ENCODE peak calls at places on chromosomes 5 and 9, in five cellular contexts. One of them, this sample, is unnamed.

GRCh38 chr9:33453286-33453882 is 6.0 kb upstream of the AQP3 start:
- DNase-seq in right lobe of liver: no peak
- DNase-seq in IMR-90: no peak
- DNase-seq in GM23338: no peak
- DNase-seq in foreskin fibroblast: no peak
- DNase-seq in this sample: no peak

GRCh38 chr5:171562822-171563221 is 143.4 kb downstream of the FGF18 start:
- DNase-seq in foreskin fibroblast: no peak
- DNase-seq in GM23338: no peak
- DNase-seq in right lobe of liver: no peak
- DNase-seq in IMR-90: peak
- DNase-seq in this sample: no peak

GRCh38 chr5:33810491-33811120 is 81.2 kb downstream of the ADAMTS12 start:
- DNase-seq in IMR-90: peak
- DNase-seq in right lobe of liver: no peak
- DNase-seq in GM23338: no peak
- DNase-seq in foreskin fibroblast: peak
- DNase-seq in this sample: no peak

GRCh38 chr9:108412755-108413154 is 443.0 kb downstream of the ACTL7B start:
- DNase-seq in GM23338: peak
- DNase-seq in right lobe of liver: no peak
- DNase-seq in IMR-90: peak
- DNase-seq in foreskin fibroblast: no peak
- DNase-seq in this sample: no peak

GRCh38 chr9:72464819-72465218 is 56.6 kb upstream of the TMC1 start:
- DNase-seq in foreskin fibroblast: no peak
- DNase-seq in right lobe of liver: no peak
- DNase-seq in IMR-90: no peak
- DNase-seq in GM23338: no peak
- DNase-seq in this sample: no peak

GRCh38 chr5:135985946-135986345 is 31.2 kb upstream of the LECT2 start:
- DNase-seq in right lobe of liver: no peak
- DNase-seq in GM23338: no peak
- DNase-seq in foreskin fibroblast: no peak
- DNase-seq in IMR-90: no peak
- DNase-seq in this sample: no peak

GRCh38 chr5:169173372-169173771 is 127.6 kb downstream of the SLIT3 start:
- DNase-seq in foreskin fibroblast: no peak
- DNase-seq in right lobe of liver: no peak
- DNase-seq in GM23338: no peak
- DNase-seq in IMR-90: no peak
- DNase-seq in this sample: no peak

GRCh38 chr5:159906957-159907356 is 9.3 kb upstream of the ADRA1B start:
- DNase-seq in IMR-90: no peak
- DNase-seq in foreskin fibroblast: no peak
- DNase-seq in right lobe of liver: no peak
- DNase-seq in GM23338: no peak
- DNase-seq in this sample: no peak

GRCh38 chr5:168931638-168932345 is 352.6 kb upstream of the PANK3 start:
- DNase-seq in right lobe of liver: no peak
- DNase-seq in foreskin fibroblast: peak
- DNase-seq in IMR-90: no peak
- DNase-seq in GM23338: no peak
- DNase-seq in this sample: no peak

GRCh38 chr9:87601595-87601994 is 103.9 kb downstream of the DAPK1 start:
- DNase-seq in IMR-90: no peak
- DNase-seq in right lobe of liver: no peak
- DNase-seq in GM23338: no peak
- DNase-seq in foreskin fibroblast: no peak
- DNase-seq in this sample: no peak

GRCh38 chr5:43152946-43153345 is 32.2 kb downstream of the ZNF131 start:
- DNase-seq in right lobe of liver: no peak
- DNase-seq in IMR-90: peak
- DNase-seq in foreskin fibroblast: peak
- DNase-seq in GM23338: no peak
- DNase-seq in this sample: no peak

GRCh38 chr9:83238871-83239624 is 176.1 kb upstream of the RASEF start:
- DNase-seq in right lobe of liver: no peak
- DNase-seq in foreskin fibroblast: no peak
- DNase-seq in IMR-90: no peak
- DNase-seq in GM23338: no peak
- DNase-seq in this sample: no peak

GRCh38 chr9:128657344-128657704 is 677 bp upstream of the DYNC2I2 start:
- DNase-seq in GM23338: no peak
- DNase-seq in right lobe of liver: no peak
- DNase-seq in IMR-90: no peak
- DNase-seq in foreskin fibroblast: no peak
- DNase-seq in this sample: no peak

GRCh38 chr5:74206571-74207550 is 433.7 kb downstream of the ENC1 start:
- DNase-seq in IMR-90: peak
- DNase-seq in right lobe of liver: no peak
- DNase-seq in GM23338: peak
- DNase-seq in foreskin fibroblast: peak
- DNase-seq in this sample: no peak

GRCh38 chr5:142684508-142685031 is 1.3 kb downstream of the FGF1 start:
- DNase-seq in right lobe of liver: no peak
- DNase-seq in foreskin fibroblast: no peak
- DNase-seq in GM23338: peak
- DNase-seq in IMR-90: peak
- DNase-seq in this sample: peak

GRCh38 chr9:112338561-112338960 is 5.1 kb upstream of the PTBP3 start:
- DNase-seq in IMR-90: peak
- DNase-seq in foreskin fibroblast: peak
- DNase-seq in right lobe of liver: no peak
- DNase-seq in GM23338: no peak
- DNase-seq in this sample: no peak

GRCh38 chr9:31210982-31211570 is 1173.4 kb upstream of the ACO1 start:
- DNase-seq in IMR-90: no peak
- DNase-seq in foreskin fibroblast: no peak
- DNase-seq in GM23338: peak
- DNase-seq in right lobe of liver: no peak
- DNase-seq in this sample: no peak

GRCh38 chr5:175714686-175715085 is 56.8 kb downstream of the HRH2 start:
- DNase-seq in IMR-90: no peak
- DNase-seq in foreskin fibroblast: no peak
- DNase-seq in right lobe of liver: peak
- DNase-seq in GM23338: no peak
- DNase-seq in this sample: no peak

GRCh38 chr5:17308326-17309065 is 91.1 kb downstream of the BASP1 start:
- DNase-seq in GM23338: no peak
- DNase-seq in foreskin fibroblast: no peak
- DNase-seq in IMR-90: no peak
- DNase-seq in right lobe of liver: no peak
- DNase-seq in this sample: no peak

GRCh38 chr5:14510156-14510734 is 71.3 kb upstream of the OTULINL start:
- DNase-seq in GM23338: no peak
- DNase-seq in right lobe of liver: no peak
- DNase-seq in IMR-90: no peak
- DNase-seq in foreskin fibroblast: peak
- DNase-seq in this sample: no peak

GRCh38 chr5:115147052-115147451 is 22.7 kb downstream of the TRIM36 start:
- DNase-seq in foreskin fibroblast: no peak
- DNase-seq in GM23338: no peak
- DNase-seq in right lobe of liver: no peak
- DNase-seq in IMR-90: no peak
- DNase-seq in this sample: no peak

GRCh38 chr9:130871395-130872057 is 25.1 kb downstream of the QRFP start:
- DNase-seq in IMR-90: no peak
- DNase-seq in GM23338: no peak
- DNase-seq in foreskin fibroblast: no peak
- DNase-seq in right lobe of liver: peak
- DNase-seq in this sample: no peak

GRCh38 chr5:115461506-115462290 is 82.9 kb downstream of the FEM1C start:
- DNase-seq in GM23338: no peak
- DNase-seq in IMR-90: peak
- DNase-seq in right lobe of liver: no peak
- DNase-seq in foreskin fibroblast: peak
- DNase-seq in this sample: no peak

GRCh38 chr5:177129206-177129605 is 4.4 kb upstream of the NSD1 start:
- DNase-seq in GM23338: no peak
- DNase-seq in IMR-90: no peak
- DNase-seq in right lobe of liver: no peak
- DNase-seq in foreskin fibroblast: no peak
- DNase-seq in this sample: no peak

GRCh38 chr5:38316544-38317224 is 58.3 kb downstream of the EGFLAM start:
- DNase-seq in foreskin fibroblast: peak
- DNase-seq in GM23338: no peak
- DNase-seq in right lobe of liver: no peak
- DNase-seq in IMR-90: peak
- DNase-seq in this sample: no peak

GRCh38 chr9:107276966-107277710 is 5.9 kb upstream of the RAD23B start:
- DNase-seq in IMR-90: peak
- DNase-seq in right lobe of liver: no peak
- DNase-seq in GM23338: no peak
- DNase-seq in foreskin fibroblast: no peak
- DNase-seq in this sample: no peak

GRCh38 chr5:131393498-131393968 is 129.7 kb downstream of the CDC42SE2 start:
- DNase-seq in foreskin fibroblast: no peak
- DNase-seq in GM23338: no peak
- DNase-seq in IMR-90: no peak
- DNase-seq in right lobe of liver: no peak
- DNase-seq in this sample: no peak

DNA sequence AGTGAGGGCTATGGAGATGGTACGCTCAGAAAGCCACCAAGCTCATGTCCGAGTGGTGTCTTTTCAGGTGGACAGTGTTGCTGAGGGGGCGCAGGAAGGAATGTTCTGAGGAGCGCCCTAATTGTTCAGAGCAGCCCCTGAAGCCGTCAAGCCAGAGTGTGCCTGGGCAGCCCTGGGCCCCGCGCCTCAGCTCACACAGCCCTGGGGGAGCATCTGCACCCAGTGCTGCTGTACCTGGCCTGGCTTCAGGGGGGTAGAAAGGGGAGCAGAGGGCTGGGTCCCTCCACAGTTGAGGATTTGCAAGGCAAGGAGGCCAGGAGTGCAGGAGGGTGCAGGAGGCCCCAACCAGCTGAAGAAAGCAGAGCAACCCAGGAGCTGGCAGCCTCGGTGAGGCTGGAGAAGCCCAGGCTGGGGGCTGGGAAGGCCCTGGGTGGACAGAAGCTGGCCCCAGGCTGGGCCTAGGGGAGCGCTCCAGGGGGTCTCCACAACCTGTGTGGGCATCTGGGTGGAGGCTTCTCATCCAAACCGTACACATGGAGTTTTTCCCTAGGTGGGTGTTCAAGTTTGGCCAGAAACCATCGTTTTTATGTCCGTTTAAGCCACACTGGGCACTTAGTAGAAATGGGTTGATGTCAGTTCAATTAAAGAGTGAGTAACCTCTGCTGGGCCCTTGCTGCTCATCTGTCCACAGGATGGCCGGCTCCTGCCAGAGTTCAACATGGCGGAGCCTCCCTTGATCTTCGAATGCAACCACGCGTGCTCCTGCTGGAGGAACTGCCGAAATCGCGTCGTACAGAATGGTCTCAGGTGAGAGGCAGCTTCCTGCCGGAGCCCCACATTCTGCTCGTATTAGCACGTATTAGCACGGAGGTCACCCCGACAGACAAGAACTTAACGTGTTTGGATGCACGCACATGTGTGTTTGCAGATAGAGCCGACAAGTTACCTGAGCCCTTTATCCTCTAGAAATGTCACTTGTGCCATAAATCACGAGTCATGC is 62.0 kb upstream of the CACNA1B start:
- DNase-seq in right lobe of liver: no peak
- DNase-seq in GM23338: no peak
- DNase-seq in foreskin fibroblast: no peak
- DNase-seq in IMR-90: no peak
- DNase-seq in this sample: no peak
- TF ChIP-seq CTCF in right lobe of liver: no peak
- TF ChIP-seq CTCF in GM23338: no peak
- TF ChIP-seq CTCF in foreskin fibroblast: no peak
- TF ChIP-seq CTCF in IMR-90: no peak
- TF ChIP-seq CTCF in this sample: no peak

GRCh38 chr5:97149689-97150088 is 7.3 kb upstream of the LIX1 start:
- DNase-seq in right lobe of liver: no peak
- DNase-seq in IMR-90: no peak
- DNase-seq in GM23338: no peak
- DNase-seq in foreskin fibroblast: no peak
- DNase-seq in this sample: no peak

GRCh38 chr5:97150401-97150800 is 8.0 kb upstream of the LIX1 start:
- DNase-seq in GM23338: no peak
- DNase-seq in foreskin fibroblast: no peak
- DNase-seq in IMR-90: no peak
- DNase-seq in right lobe of liver: no peak
- DNase-seq in this sample: no peak

GRCh38 chr5:97151370-97151769 is 9.0 kb upstream of the LIX1 start:
- DNase-seq in IMR-90: no peak
- DNase-seq in GM23338: no peak
- DNase-seq in right lobe of liver: no peak
- DNase-seq in foreskin fibroblast: no peak
- DNase-seq in this sample: no peak
- TF ChIP-seq CTCF in IMR-90: no peak
- TF ChIP-seq CTCF in GM23338: no peak
- TF ChIP-seq CTCF in right lobe of liver: no peak
- TF ChIP-seq CTCF in foreskin fibroblast: no peak
- TF ChIP-seq CTCF in this sample: no peak

GRCh38 chr9:127049581-127049980 is 72.9 kb downstream of the ANGPTL2 start:
- DNase-seq in GM23338: no peak
- DNase-seq in IMR-90: peak
- DNase-seq in right lobe of liver: no peak
- DNase-seq in foreskin fibroblast: no peak
- DNase-seq in this sample: no peak
- TF ChIP-seq CTCF in GM23338: no peak
- TF ChIP-seq CTCF in IMR-90: no peak
- TF ChIP-seq CTCF in right lobe of liver: no peak
- TF ChIP-seq CTCF in foreskin fibroblast: no peak
- TF ChIP-seq CTCF in this sample: no peak

DNA sequence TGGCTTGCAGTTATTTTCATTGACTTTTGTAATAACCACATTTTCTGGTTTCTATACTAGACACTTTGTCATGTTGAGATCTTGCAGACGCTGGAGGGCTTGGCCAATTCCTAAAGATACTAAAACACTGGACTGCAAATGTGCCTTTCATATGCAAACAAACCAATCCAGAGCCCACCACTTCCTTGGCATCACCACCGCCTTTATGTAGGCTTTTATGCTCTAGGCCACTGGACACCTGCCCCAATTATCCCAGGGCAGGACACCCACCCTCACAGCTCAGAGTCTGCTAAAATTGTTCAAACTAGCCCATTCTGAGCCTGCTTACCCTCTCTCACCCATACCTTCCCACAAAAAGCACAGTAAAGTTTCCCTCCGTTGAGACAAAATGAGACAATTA is 129.6 kb downstream of the BOD1 start:
- DNase-seq in GM23338: no peak
- DNase-seq in IMR-90: no peak
- DNase-seq in foreskin fibroblast: no peak
- DNase-seq in right lobe of liver: no peak
- DNase-seq in this sample: no peak
- TF ChIP-seq CTCF in GM23338: no peak
- TF ChIP-seq CTCF in IMR-90: no peak
- TF ChIP-seq CTCF in foreskin fibroblast: no peak
- TF ChIP-seq CTCF in right lobe of liver: no peak
- TF ChIP-seq CTCF in this sample: no peak

GRCh38 chr5:5886812-5887486 is 464.5 kb downstream of the ICE1 start:
- DNase-seq in GM23338: peak
- DNase-seq in IMR-90: no peak
- DNase-seq in right lobe of liver: peak
- DNase-seq in foreskin fibroblast: no peak
- DNase-seq in this sample: peak
- TF ChIP-seq CTCF in GM23338: peak
- TF ChIP-seq CTCF in IMR-90: no peak
- TF ChIP-seq CTCF in right lobe of liver: peak
- TF ChIP-seq CTCF in foreskin fibroblast: no peak
- TF ChIP-seq CTCF in this sample: peak